ENCODE peak calls at places on chromosomes 4 and X, in four cellular contexts. One of them, this sample, is unnamed.
A peak's percentile ranks its signal among the peaks of the same experiment; 100 is the strongest.

GRCh38 chrX:119942831-119943184 is 743 bp downstream of the NKAP start:
- DNase-seq in A549: peak; percentile 4
- DNase-seq in HepG2: peak; percentile 9
- DNase-seq in NB4: no peak
- DNase-seq in this sample: no peak

GRCh38 chrX:110541266-110541665 is 182.6 kb downstream of the RTL9 start:
- DNase-seq in A549: no peak
- DNase-seq in NB4: no peak
- DNase-seq in HepG2: no peak
- DNase-seq in this sample: no peak

GRCh38 chr4:173930329-173930967 is 353.0 kb downstream of the FBXO8 start:
- DNase-seq in NB4: no peak
- DNase-seq in HepG2: no peak
- DNase-seq in A549: no peak
- DNase-seq in this sample: no peak

GRCh38 chrX:26070882-26071281 is 67.3 kb upstream of the MAGEB18 start:
- DNase-seq in A549: no peak
- DNase-seq in HepG2: no peak
- DNase-seq in NB4: no peak
- DNase-seq in this sample: no peak

GRCh38 chr4:8213121-8213520 is 14.0 kb downstream of the SH3TC1 start:
- DNase-seq in NB4: no peak
- DNase-seq in HepG2: no peak
- DNase-seq in A549: no peak
- DNase-seq in this sample: no peak

GRCh38 chr4:144621681-144622080 is 24.3 kb upstream of the HHIP start:
- DNase-seq in A549: no peak
- DNase-seq in NB4: no peak
- DNase-seq in HepG2: no peak
- DNase-seq in this sample: no peak

GRCh38 chrX:150365953-150366911 is 3.1 kb downstream of the MAMLD1 start:
- DNase-seq in HepG2: no peak
- DNase-seq in A549: peak; percentile 36
- DNase-seq in NB4: no peak
- DNase-seq in this sample: peak; percentile 56

GRCh38 chrX:69024931-69025330 is 140.3 kb downstream of the PJA1 start:
- DNase-seq in NB4: no peak
- DNase-seq in A549: no peak
- DNase-seq in HepG2: no peak
- DNase-seq in this sample: no peak

GRCh38 chr4:132218406-132218805 is 930.7 kb upstream of the PCDH10 start:
- DNase-seq in A549: no peak
- DNase-seq in HepG2: no peak
- DNase-seq in NB4: no peak
- DNase-seq in this sample: no peak
- TF ChIP-seq MYC in A549: no peak
- TF ChIP-seq MYC in HepG2: no peak
- TF ChIP-seq MYC in NB4: no peak
- TF ChIP-seq MYC in this sample: no peak

DNA sequence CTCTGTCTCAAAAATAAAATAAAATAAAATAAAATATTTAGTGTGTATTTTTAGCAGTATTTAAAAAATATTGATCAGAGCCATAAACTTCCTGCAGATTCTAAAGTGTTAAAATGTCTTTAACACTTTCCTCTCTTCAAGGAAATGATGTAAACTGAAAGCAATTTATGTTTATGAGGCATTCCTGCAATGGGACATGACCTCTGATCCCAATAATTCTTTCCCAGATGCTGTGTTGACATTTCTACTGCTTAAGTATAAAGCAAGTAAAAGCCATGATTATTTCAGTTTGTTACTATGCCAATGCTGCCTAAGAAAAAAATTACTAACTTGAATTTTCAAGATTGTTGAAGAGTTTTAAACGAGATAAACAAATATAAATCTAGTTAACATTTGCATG is 29.0 kb downstream of the COQ2 start:
- DNase-seq in HepG2: no peak
- DNase-seq in A549: peak; percentile 81
- DNase-seq in NB4: no peak
- DNase-seq in this sample: peak; percentile 96
- TF ChIP-seq MYC in HepG2: no peak
- TF ChIP-seq MYC in A549: no peak
- TF ChIP-seq MYC in NB4: no peak
- TF ChIP-seq MYC in this sample: no peak

GRCh38 chrX:71990518-71990917 is 79.9 kb downstream of the NHSL2 start:
- DNase-seq in NB4: no peak
- DNase-seq in A549: no peak
- DNase-seq in HepG2: no peak
- DNase-seq in this sample: no peak
- TF ChIP-seq MYC in NB4: no peak
- TF ChIP-seq MYC in A549: no peak
- TF ChIP-seq MYC in HepG2: no peak
- TF ChIP-seq MYC in this sample: no peak

GRCh38 chr4:123380728-123381716 is 15.6 kb upstream of the SPRY1 start:
- DNase-seq in A549: no peak
- DNase-seq in HepG2: no peak
- DNase-seq in NB4: no peak
- DNase-seq in this sample: no peak
- TF ChIP-seq MYC in A549: no peak
- TF ChIP-seq MYC in HepG2: no peak
- TF ChIP-seq MYC in NB4: no peak
- TF ChIP-seq MYC in this sample: no peak

GRCh38 chrX:63470506-63470905 is 119.4 kb upstream of the SPIN4 start:
- DNase-seq in HepG2: no peak
- DNase-seq in NB4: no peak
- DNase-seq in A549: no peak
- DNase-seq in this sample: no peak
- TF ChIP-seq MYC in HepG2: no peak
- TF ChIP-seq MYC in NB4: no peak
- TF ChIP-seq MYC in A549: no peak
- TF ChIP-seq MYC in this sample: no peak

GRCh38 chr4:81042578-81043365 is 12.3 kb downstream of the BMP3 start:
- DNase-seq in HepG2: no peak
- DNase-seq in NB4: no peak
- DNase-seq in A549: no peak
- DNase-seq in this sample: no peak

GRCh38 chr4:81039351-81040174 is 9.1 kb downstream of the BMP3 start:
- DNase-seq in NB4: peak; percentile 46
- DNase-seq in A549: no peak
- DNase-seq in HepG2: no peak
- DNase-seq in this sample: no peak

GRCh38 chr4:81038636-81039350 is 8.3 kb downstream of the BMP3 start:
- DNase-seq in A549: no peak
- DNase-seq in HepG2: no peak
- DNase-seq in NB4: no peak
- DNase-seq in this sample: no peak

DNA sequence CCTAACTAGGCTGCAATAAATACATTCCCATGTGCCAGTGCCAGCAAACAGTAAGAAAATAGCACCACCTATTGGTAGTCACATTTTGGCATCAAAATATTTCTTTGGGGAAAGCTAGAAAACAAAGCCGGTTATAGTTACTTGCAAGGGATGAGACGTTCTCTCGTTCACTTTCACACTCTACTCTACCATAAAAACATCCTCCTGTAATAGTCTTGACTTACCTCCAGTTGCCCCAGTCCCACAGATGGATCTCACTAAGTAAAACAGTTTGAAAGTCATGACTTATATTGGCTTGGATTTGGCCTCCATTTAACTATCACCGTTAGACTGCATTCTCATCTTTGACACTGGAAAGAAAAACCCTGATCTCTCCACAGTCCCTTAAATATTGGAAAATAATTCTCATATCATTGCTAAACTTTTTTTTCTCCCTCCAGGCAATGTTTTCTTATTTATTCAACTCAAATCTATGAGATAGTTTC is 9.7 kb downstream of the BMP3 start:
- DNase-seq in A549: peak; percentile 9
- DNase-seq in HepG2: no peak
- DNase-seq in NB4: peak; percentile 44
- DNase-seq in this sample: peak; percentile 12
- TF ChIP-seq MYC in A549: no peak
- TF ChIP-seq MYC in HepG2: no peak
- TF ChIP-seq MYC in NB4: peak; percentile 38
- TF ChIP-seq MYC in this sample: no peak

GRCh38 chr4:6401797-6402196 is 70.6 kb downstream of the PPP2R2C start:
- DNase-seq in NB4: no peak
- DNase-seq in HepG2: no peak
- DNase-seq in A549: no peak
- DNase-seq in this sample: no peak

GRCh38 chr4:6402566-6403399 is 69.6 kb downstream of the PPP2R2C start:
- DNase-seq in HepG2: no peak
- DNase-seq in NB4: peak; percentile 25
- DNase-seq in A549: no peak
- DNase-seq in this sample: no peak

GRCh38 chr4:6405417-6405747 is 67.0 kb downstream of the PPP2R2C start:
- DNase-seq in NB4: no peak
- DNase-seq in A549: no peak
- DNase-seq in HepG2: no peak
- DNase-seq in this sample: no peak

GRCh38 chr4:6404611-6405416 is 67.6 kb downstream of the PPP2R2C start:
- DNase-seq in HepG2: no peak
- DNase-seq in A549: no peak
- DNase-seq in NB4: no peak
- DNase-seq in this sample: no peak

GRCh38 chr4:6403400-6403685 is 69.1 kb downstream of the PPP2R2C start:
- DNase-seq in A549: no peak
- DNase-seq in NB4: no peak
- DNase-seq in HepG2: no peak
- DNase-seq in this sample: no peak
- TF ChIP-seq MYC in A549: no peak
- TF ChIP-seq MYC in NB4: no peak
- TF ChIP-seq MYC in HepG2: no peak
- TF ChIP-seq MYC in this sample: no peak

GRCh38 chrX:10233173-10233572 is 76.4 kb downstream of the CLCN4 start:
- DNase-seq in NB4: no peak
- DNase-seq in HepG2: no peak
- DNase-seq in A549: peak; percentile 11
- DNase-seq in this sample: no peak

GRCh38 chrX:10233696-10234095 is 76.9 kb downstream of the CLCN4 start:
- DNase-seq in HepG2: no peak
- DNase-seq in NB4: no peak
- DNase-seq in A549: no peak
- DNase-seq in this sample: no peak

GRCh38 chrX:10239611-10240064 is 82.9 kb downstream of the CLCN4 start:
- DNase-seq in NB4: no peak
- DNase-seq in A549: peak; percentile 12
- DNase-seq in HepG2: no peak
- DNase-seq in this sample: no peak

GRCh38 chrX:10237255-10237654 is 80.5 kb downstream of the CLCN4 start:
- DNase-seq in A549: no peak
- DNase-seq in NB4: no peak
- DNase-seq in HepG2: no peak
- DNase-seq in this sample: no peak

GRCh38 chrX:10235851-10236250 is 79.1 kb downstream of the CLCN4 start:
- DNase-seq in NB4: peak; percentile 63
- DNase-seq in A549: no peak
- DNase-seq in HepG2: peak; percentile 3
- DNase-seq in this sample: no peak
- TF ChIP-seq MYC in NB4: no peak
- TF ChIP-seq MYC in A549: no peak
- TF ChIP-seq MYC in HepG2: no peak
- TF ChIP-seq MYC in this sample: no peak

GRCh38 chrX:71671043-71671829 is 3.9 kb downstream of the LOC101059915 start:
- DNase-seq in A549: no peak
- DNase-seq in NB4: no peak
- DNase-seq in HepG2: no peak
- DNase-seq in this sample: no peak
- TF ChIP-seq MYC in A549: no peak
- TF ChIP-seq MYC in NB4: no peak
- TF ChIP-seq MYC in HepG2: no peak
- TF ChIP-seq MYC in this sample: no peak

GRCh38 chrX:96619588-96619987 is 65.1 kb upstream of the DIAPH2 start:
- DNase-seq in HepG2: no peak
- DNase-seq in NB4: no peak
- DNase-seq in A549: no peak
- DNase-seq in this sample: no peak
- TF ChIP-seq MYC in HepG2: no peak
- TF ChIP-seq MYC in NB4: no peak
- TF ChIP-seq MYC in A549: no peak
- TF ChIP-seq MYC in this sample: no peak

This sample was measured in endothelial cell of umbilical vein.